ENCODE peak calls at places on chromosomes 6 and 20, in five cellular contexts. Z, Q, B, T and V are unnamed samples.
A peak's percentile ranks its signal among the peaks of the same experiment; 100 is the strongest.

GRCh38 chr20:3515379-3516175 is 44.8 kb downstream of the ATRN start:
- DNase-seq in Z (no peak), Q (peak; percentile 13), B (peak; percentile 62), T (no peak), V (no peak)

GRCh38 chr20:61531553-61532345 is 279.7 kb downstream of the CDH4 start:
- DNase-seq in Z (no peak), Q (no peak), B (peak; percentile 11), T (no peak), V (peak; percentile 83)

GRCh38 chr6:28922841-28923317 is 906 bp downstream of the TRIM27 start:
- DNase-seq in Z (peak; percentile 27), Q (no peak), B (peak; percentile 21), T (no peak), V (peak; percentile 35)

GRCh38 chr20:32068174-32068573 is 16.1 kb downstream of the HCK start:
- DNase-seq in Z (no peak), Q (no peak), B (no peak), T (no peak), V (no peak)

GRCh38 chr6:108009894-108010293 is 51.9 kb upstream of the SEC63 start:
- DNase-seq in Z (no peak), Q (no peak), B (no peak), T (no peak), V (peak; percentile 24)

GRCh38 chr6:81565071-81565470 is 187.4 kb downstream of the TENT5A start:
- DNase-seq in Z (no peak), Q (no peak), B (peak; percentile 34), T (no peak), V (no peak)

GRCh38 chr6:125314019-125314581 is 12.3 kb upstream of the HDDC2 start:
- DNase-seq in Z (peak; percentile 73), Q (no peak), B (peak; percentile 68), T (no peak), V (peak; percentile 75)

GRCh38 chr20:51062065-51062464 is 39.2 kb upstream of the KCNG1 start:
- DNase-seq in Z (no peak), Q (no peak), B (no peak), T (no peak), V (peak; percentile 8)

GRCh38 chr6:134358320-134358719 is 40.4 kb upstream of the SGK1 start:
- DNase-seq in Z (no peak), Q (no peak), B (peak; percentile 64), T (no peak), V (peak; percentile 59)

GRCh38 chr6:36387440-36388303 is at the start of gene ETV7:
- DNase-seq in Z (no peak), Q (no peak), B (peak; percentile 24), T (peak; percentile 34), V (no peak)
- TF ChIP-seq CTCF in Z (no peak), Q (no peak), B (no peak), T (no peak), V (no peak)

DNA sequence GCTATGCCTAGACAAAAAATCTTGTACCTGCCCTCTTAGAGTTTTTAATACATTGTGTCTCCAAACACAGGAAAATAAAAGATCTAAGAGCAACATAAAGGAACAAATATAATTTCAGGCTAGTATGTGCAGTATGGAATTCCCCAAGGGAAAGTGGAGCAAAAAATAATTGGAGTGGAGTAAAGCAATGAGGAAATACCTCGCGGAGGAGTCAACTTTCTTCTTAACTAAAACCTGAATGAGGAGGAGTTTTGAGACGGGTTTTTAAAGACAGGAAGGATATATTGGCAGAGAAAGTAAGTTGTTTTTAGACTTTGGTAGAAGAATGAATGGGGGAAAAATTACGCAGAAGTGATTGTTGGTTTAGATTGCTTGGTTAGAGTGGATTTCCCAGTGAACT is 14.0 kb downstream of the HIVEP1 start:
- DNase-seq in Z (no peak), Q (no peak), B (no peak), T (no peak), V (no peak)
- H3K4me3 ChIP-seq in Z (no peak overlapping the region), Q (no peak overlapping the region), B (no peak overlapping the region), T (no peak overlapping the region), V (no peak overlapping the region)

GRCh38 chr20:2475850-2476741 is 5.5 kb upstream of the SNRPB start:
- DNase-seq in Z (no peak), Q (no peak), B (no peak), T (no peak), V (no peak)

GRCh38 chr20:2480381-2480780 is 9.8 kb upstream of the SNRPB start:
- DNase-seq in Z (no peak), Q (no peak), B (no peak), T (no peak), V (no peak)

GRCh38 chr20:2476742-2477615 is 6.4 kb upstream of the SNRPB start:
- DNase-seq in Z (no peak), Q (no peak), B (no peak), T (no peak), V (no peak)
- TF ChIP-seq CTCF in Z (no peak), Q (peak; percentile 10), B (no peak), T (no peak), V (peak; percentile 22)

DNA sequence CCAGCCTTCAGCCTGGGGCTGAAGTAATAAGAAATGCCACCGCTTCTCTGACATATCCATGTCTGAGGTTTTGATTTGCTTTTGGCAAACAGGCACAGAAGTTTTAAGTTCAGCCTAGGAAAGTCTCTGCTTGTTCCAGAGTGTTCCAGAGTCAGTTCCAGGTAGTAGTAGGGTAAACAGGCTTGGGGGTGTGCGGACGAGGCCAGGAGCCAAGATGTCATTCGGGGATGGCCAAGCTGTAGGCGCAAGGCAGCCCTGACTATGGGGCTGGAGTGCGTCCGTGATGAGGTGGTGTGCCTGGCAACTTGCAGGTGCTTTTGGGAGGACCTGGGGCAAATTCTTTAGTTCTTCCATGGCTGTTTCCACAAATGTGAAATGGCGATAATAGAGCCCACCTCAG is 60.3 kb downstream of the IRF4 start:
- DNase-seq in Z (no peak), Q (no peak), B (no peak), T (no peak), V (no peak)
- H3K4me3 ChIP-seq in Z (no peak overlapping the region), Q (no peak overlapping the region), B (no peak overlapping the region), T (no peak overlapping the region), V (no peak overlapping the region)

GRCh38 chr20:64077094-64077493 is 2.2 kb downstream of the RGS19 start:
- DNase-seq in Z (no peak), Q (no peak), B (no peak), T (no peak), V (no peak)

GRCh38 chr20:64076061-64076997 is 3.0 kb downstream of the RGS19 start:
- DNase-seq in Z (no peak), Q (no peak), B (no peak), T (no peak), V (no peak)

GRCh38 chr20:64074963-64075362 is 4.4 kb downstream of the RGS19 start:
- DNase-seq in Z (no peak), Q (no peak), B (no peak), T (no peak), V (no peak)

GRCh38 chr20:64074184-64074789 is 5.0 kb downstream of the RGS19 start:
- DNase-seq in Z (no peak), Q (no peak), B (no peak), T (no peak), V (no peak)

DNA sequence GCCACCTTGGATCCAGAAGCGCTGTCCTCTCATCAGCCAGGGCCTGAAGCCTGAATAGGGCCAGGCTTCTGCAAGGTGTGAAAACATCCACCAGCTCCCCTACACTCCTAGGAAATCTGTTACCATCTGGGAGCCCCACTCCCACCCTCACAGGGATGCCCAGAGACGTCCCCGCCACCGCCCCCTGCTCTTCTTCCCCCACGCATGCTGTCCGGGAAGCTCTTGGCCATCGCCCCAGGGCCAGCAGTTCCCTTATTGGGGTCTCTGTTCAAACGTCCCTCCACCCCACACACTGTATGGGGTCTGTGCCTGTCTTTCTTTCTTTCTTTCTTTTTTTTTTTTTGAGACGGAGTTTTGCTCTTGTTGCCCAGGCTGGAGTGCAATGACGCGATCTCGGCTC is 3.8 kb downstream of the RGS19 start:
- DNase-seq in Z (no peak), Q (no peak), B (no peak), T (no peak), V (no peak)
- TF ChIP-seq CTCF in Z (no peak), Q (no peak), B (no peak), T (no peak), V (no peak)

DNA sequence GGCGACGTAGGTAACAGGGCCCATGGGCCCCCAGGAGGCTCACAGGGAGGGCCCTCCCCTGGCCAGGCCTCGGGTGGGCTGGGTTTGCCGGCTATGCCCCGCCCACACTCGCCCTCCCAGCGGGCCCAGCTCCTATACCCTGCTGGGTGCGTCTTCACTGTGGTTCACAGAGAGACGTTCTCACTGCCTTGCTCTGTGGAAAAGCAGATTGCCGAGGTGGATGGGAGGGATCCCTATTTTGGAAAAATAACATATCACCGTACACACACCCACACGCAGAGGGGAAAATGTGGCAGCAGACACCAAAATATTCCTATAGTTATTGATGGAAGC is 49.6 kb downstream of the TMEM242 start:
- DNase-seq in Z (no peak), Q (no peak), B (no peak), T (peak; percentile 74), V (no peak)
- H3K4me3 ChIP-seq in Z (peak overlapping the region; percentile 79), Q (no peak overlapping the region), B (no peak overlapping the region), T (peak overlapping the region; percentile 81), V (peak overlapping the region; percentile 57)

GRCh38 chr20:59940956-59941294 is 736 bp downstream of the FAM217B start:
- DNase-seq in Z (no peak), Q (no peak), B (no peak), T (no peak), V (no peak)

GRCh38 chr20:59939052-59939878 is 840 bp downstream of the PPP1R3D start:
- DNase-seq in Z (no peak), Q (no peak), B (no peak), T (no peak), V (peak; percentile 8)

GRCh38 chr20:59938696-59939051 is 1.4 kb downstream of the PPP1R3D start:
- DNase-seq in Z (no peak), Q (no peak), B (peak; percentile 47), T (no peak), V (peak; percentile 60)

GRCh38 chr20:59939879-59940128 is 301 bp downstream of the PPP1R3D start:
- DNase-seq in Z (no peak), Q (no peak), B (no peak), T (no peak), V (no peak)

GRCh38 chr20:59940129-59940955 is at the start of the genes FAM217B and PPP1R3D:
- DNase-seq in Z (peak; percentile 95), Q (peak; percentile 86), B (peak; percentile 98), T (peak; percentile 84), V (peak; percentile 96)
- TF ChIP-seq CTCF in Z (peak; percentile 41), Q (peak; percentile 7), B (no peak), T (no peak), V (no peak)